ENCODE peak calls at places on chromosomes 16 and 17, in seven cellular contexts. One of them, this sample, is unnamed.
A peak's percentile ranks its signal among the peaks of the same experiment; 100 is the strongest.

GRCh38 chr17:28344435-28344901 is 8.9 kb downstream of the TNFAIP1 start:
- DNase-seq in GF-D8: no peak
- DNase-seq in ELF-1: no peak
- DNase-seq in spleen: no peak
- DNase-seq in foreskin melanocyte: no peak
- DNase-seq in psoas muscle: no peak
- DNase-seq in adrenal gland: peak; percentile 56
- DNase-seq in this sample: no peak

GRCh38 chr17:29027521-29027920 is 15.4 kb upstream of the PIPOX start:
- DNase-seq in GF-D8: no peak
- DNase-seq in ELF-1: no peak
- DNase-seq in spleen: no peak
- DNase-seq in foreskin melanocyte: no peak
- DNase-seq in psoas muscle: no peak
- DNase-seq in adrenal gland: no peak
- DNase-seq in this sample: no peak

GRCh38 chr17:45640141-45640850 is 143.8 kb upstream of the CRHR1 start:
- DNase-seq in GF-D8: no peak
- DNase-seq in ELF-1: peak; percentile 86
- DNase-seq in spleen: peak; percentile 85
- DNase-seq in foreskin melanocyte: peak; percentile 43
- DNase-seq in psoas muscle: peak; percentile 70
- DNase-seq in adrenal gland: peak; percentile 88
- DNase-seq in this sample: peak; percentile 85

GRCh38 chr17:44971776-44972483 is 3.8 kb upstream of the C1QL1 start:
- DNase-seq in GF-D8: no peak
- DNase-seq in ELF-1: peak; percentile 36
- DNase-seq in spleen: no peak
- DNase-seq in foreskin melanocyte: no peak
- DNase-seq in psoas muscle: no peak
- DNase-seq in adrenal gland: no peak
- DNase-seq in this sample: peak; percentile 98

GRCh38 chr17:18958611-18959010 is 6.6 kb downstream of the SLC5A10 start:
- DNase-seq in GF-D8: no peak
- DNase-seq in ELF-1: no peak
- DNase-seq in spleen: no peak
- DNase-seq in foreskin melanocyte: no peak
- DNase-seq in psoas muscle: no peak
- DNase-seq in adrenal gland: no peak
- DNase-seq in this sample: no peak

GRCh38 chr16:50259334-50260205 is 6.8 kb upstream of the ADCY7 start:
- DNase-seq in GF-D8: peak; percentile 13
- DNase-seq in ELF-1: peak; percentile 47
- DNase-seq in spleen: peak; percentile 72
- DNase-seq in foreskin melanocyte: no peak
- DNase-seq in psoas muscle: peak; percentile 69
- DNase-seq in adrenal gland: no peak
- DNase-seq in this sample: no peak

GRCh38 chr17:34356194-34356593 is at the start of gene CCL13:
- DNase-seq in GF-D8: no peak
- DNase-seq in ELF-1: no peak
- DNase-seq in spleen: no peak
- DNase-seq in foreskin melanocyte: no peak
- DNase-seq in psoas muscle: no peak
- DNase-seq in adrenal gland: no peak
- DNase-seq in this sample: no peak

GRCh38 chr16:2178321-2179106 is 17.9 kb downstream of the CASKIN1 start:
- DNase-seq in GF-D8: no peak
- DNase-seq in ELF-1: peak; percentile 82
- DNase-seq in spleen: no peak
- DNase-seq in foreskin melanocyte: no peak
- DNase-seq in psoas muscle: no peak
- DNase-seq in adrenal gland: no peak
- DNase-seq in this sample: no peak

GRCh38 chr16:48160575-48160974 is 4.8 kb upstream of the ABCC12 start:
- DNase-seq in GF-D8: no peak
- DNase-seq in ELF-1: no peak
- DNase-seq in spleen: no peak
- DNase-seq in foreskin melanocyte: no peak
- DNase-seq in psoas muscle: no peak
- DNase-seq in adrenal gland: no peak
- DNase-seq in this sample: no peak

GRCh38 chr16:56793504-56793903 is 63.6 kb downstream of the NUP93 start:
- DNase-seq in GF-D8: no peak
- DNase-seq in ELF-1: no peak
- DNase-seq in spleen: no peak
- DNase-seq in foreskin melanocyte: no peak
- DNase-seq in psoas muscle: no peak
- DNase-seq in adrenal gland: no peak
- DNase-seq in this sample: no peak

GRCh38 chr17:66964083-66964771 is at the start of gene CACNG4:
- DNase-seq in GF-D8: no peak
- DNase-seq in ELF-1: no peak
- DNase-seq in spleen: no peak
- DNase-seq in foreskin melanocyte: no peak
- DNase-seq in psoas muscle: no peak
- DNase-seq in adrenal gland: no peak
- DNase-seq in this sample: no peak

GRCh38 chr17:54876656-54877195 is 23.9 kb upstream of the TOM1L1 start:
- DNase-seq in GF-D8: no peak
- DNase-seq in ELF-1: peak; percentile 74
- DNase-seq in spleen: no peak
- DNase-seq in foreskin melanocyte: no peak
- DNase-seq in psoas muscle: no peak
- DNase-seq in adrenal gland: no peak
- DNase-seq in this sample: no peak

GRCh38 chr17:78414178-78415162 is 36.0 kb downstream of the PGS1 start:
- DNase-seq in GF-D8: no peak
- DNase-seq in ELF-1: no peak
- DNase-seq in spleen: peak; percentile 85
- DNase-seq in foreskin melanocyte: no peak
- DNase-seq in psoas muscle: no peak
- DNase-seq in adrenal gland: no peak
- DNase-seq in this sample: no peak

GRCh38 chr17:79114455-79115301 is 40.1 kb downstream of the ENGASE start:
- DNase-seq in GF-D8: no peak
- DNase-seq in ELF-1: peak; percentile 41
- DNase-seq in spleen: no peak
- DNase-seq in foreskin melanocyte: no peak
- DNase-seq in psoas muscle: peak; percentile 44
- DNase-seq in adrenal gland: no peak
- DNase-seq in this sample: no peak

GRCh38 chr16:65958096-65958495 is 408.4 kb upstream of the CDH5 start:
- DNase-seq in GF-D8: no peak
- DNase-seq in ELF-1: no peak
- DNase-seq in spleen: no peak
- DNase-seq in foreskin melanocyte: no peak
- DNase-seq in psoas muscle: no peak
- DNase-seq in adrenal gland: no peak
- DNase-seq in this sample: no peak

GRCh38 chr17:76893623-76894358 is 25.6 kb downstream of the MGAT5B start:
- DNase-seq in GF-D8: no peak
- DNase-seq in ELF-1: no peak
- DNase-seq in spleen: no peak
- DNase-seq in foreskin melanocyte: no peak
- DNase-seq in psoas muscle: no peak
- DNase-seq in adrenal gland: no peak
- DNase-seq in this sample: no peak

GRCh38 chr16:27285676-27286196 is 17.2 kb upstream of the NSMCE1 start:
- DNase-seq in GF-D8: peak; percentile 25
- DNase-seq in ELF-1: no peak
- DNase-seq in spleen: no peak
- DNase-seq in foreskin melanocyte: no peak
- DNase-seq in psoas muscle: no peak
- DNase-seq in adrenal gland: no peak
- DNase-seq in this sample: no peak

GRCh38 chr17:52105601-52106000 is 52.9 kb downstream of the CA10 start:
- DNase-seq in GF-D8: no peak
- DNase-seq in ELF-1: no peak
- DNase-seq in spleen: no peak
- DNase-seq in foreskin melanocyte: no peak
- DNase-seq in psoas muscle: no peak
- DNase-seq in adrenal gland: no peak
- DNase-seq in this sample: no peak

GRCh38 chr17:40190197-40191021 is 13.1 kb downstream of the RAPGEFL1 start:
- DNase-seq in GF-D8: no peak
- DNase-seq in ELF-1: peak; percentile 80
- DNase-seq in spleen: no peak
- DNase-seq in foreskin melanocyte: no peak
- DNase-seq in psoas muscle: no peak
- DNase-seq in adrenal gland: no peak
- DNase-seq in this sample: no peak

GRCh38 chr17:59848778-59849177 is 44.0 kb downstream of the TUBD1 start:
- DNase-seq in GF-D8: peak; percentile 63
- DNase-seq in ELF-1: no peak
- DNase-seq in spleen: peak; percentile 88
- DNase-seq in foreskin melanocyte: no peak
- DNase-seq in psoas muscle: peak; percentile 72
- DNase-seq in adrenal gland: peak; percentile 71
- DNase-seq in this sample: no peak

GRCh38 chr17:26818736-26819135 is 475.2 kb upstream of the WSB1 start:
- DNase-seq in GF-D8: no peak
- DNase-seq in ELF-1: no peak
- DNase-seq in spleen: no peak
- DNase-seq in foreskin melanocyte: peak; percentile 34
- DNase-seq in psoas muscle: no peak
- DNase-seq in adrenal gland: no peak
- DNase-seq in this sample: no peak

GRCh38 chr16:31202402-31203385 is at the start of gene PYCARD:
- DNase-seq in GF-D8: peak; percentile 42
- DNase-seq in ELF-1: peak; percentile 49
- DNase-seq in spleen: peak; percentile 93
- DNase-seq in foreskin melanocyte: no peak
- DNase-seq in psoas muscle: peak; percentile 67
- DNase-seq in adrenal gland: no peak
- DNase-seq in this sample: no peak

GRCh38 chr17:59331929-59332889 is 754 bp downstream of the YPEL2 start:
- DNase-seq in GF-D8: no peak
- DNase-seq in ELF-1: peak; percentile 44
- DNase-seq in spleen: peak; percentile 91
- DNase-seq in foreskin melanocyte: no peak
- DNase-seq in psoas muscle: peak; percentile 81
- DNase-seq in adrenal gland: peak; percentile 61
- DNase-seq in this sample: peak; percentile 32